ENCODE peak calls at places on chromosomes 5 and 9, in nine cellular contexts. D is HepG2, H is keratinocyte, K is H9, E is PC-3, O is PC-9, A is GM23338, Y is fibroblast of lung, B is SK-N-SH. I is an unnamed sample. For H3K79me2, the result is how much of the 10 kb centered on the place peaks cover.

GRCh38 chr5:149785341-149785740 is 55.2 kb downstream of the PPARGC1B start:
- DNase-seq in Y (no peak), K (no peak), A (no peak), H (no peak), E (no peak), O (no peak), D (no peak), B (no peak), I (no peak)

GRCh38 chr5:124872615-124873014 is 126.2 kb upstream of the ZNF608 start:
- DNase-seq in B (no peak), A (no peak), E (no peak), D (no peak), K (no peak), H (no peak), Y (no peak), O (no peak), I (no peak)

GRCh38 chr5:58156977-58157701 is 302.7 kb downstream of the PLK2 start:
- DNase-seq in B (peak), D (no peak), Y (peak), O (no peak), E (no peak), A (peak), K (no peak), H (no peak), I (peak)

GRCh38 chr9:85248514-85249312 is 493.0 kb downstream of the AGTPBP1 start:
- DNase-seq in Y (peak), O (no peak), D (no peak), B (no peak), H (no peak), K (no peak), A (no peak), E (peak), I (no peak)

GRCh38 chr5:5981562-5981961 is 396.8 kb downstream of the MED10 start:
- DNase-seq in K (no peak), A (no peak), H (no peak), D (no peak), B (no peak), Y (no peak), E (no peak), O (no peak), I (no peak)

GRCh38 chr5:29276371-29276770 is 1917.1 kb upstream of the CDH6 start:
- DNase-seq in E (peak), B (no peak), H (no peak), O (no peak), Y (no peak), D (no peak), A (no peak), K (no peak), I (no peak)

GRCh38 chr5:180127682-180128670 is 56.4 kb upstream of the RNF130 start:
- DNase-seq in D (no peak), Y (no peak), H (no peak), E (no peak), A (no peak), O (no peak), B (peak), K (peak), I (no peak)

GRCh38 chr5:78985407-78986223 is 505 bp upstream of the ARSB start:
- DNase-seq in B (peak), O (peak), D (peak), E (peak), K (peak), A (peak), H (no peak), Y (peak), I (peak)

GRCh38 chr5:142017832-142018427 is 5.1 kb upstream of the GNPDA1 start:
- DNase-seq in O (no peak), H (no peak), A (no peak), K (no peak), E (no peak), B (no peak), Y (peak), D (no peak), I (no peak)

GRCh38 chr9:81479573-81479972 is 209.8 kb downstream of the TLE1 start:
- DNase-seq in Y (no peak), O (no peak), E (no peak), K (no peak), D (no peak), B (no peak), H (no peak), A (no peak), I (no peak)

GRCh38 chr5:55913396-55914140 is 62.4 kb downstream of the IL31RA start:
- DNase-seq in H (no peak), Y (no peak), E (no peak), O (no peak), D (no peak), B (no peak), A (no peak), K (no peak), I (no peak)

GRCh38 chr9:133731876-133732321 is 6.3 kb downstream of the SARDH start:
- DNase-seq in A (peak), B (peak), E (peak), D (peak), Y (peak), O (peak), K (peak), H (no peak), I (peak)

DNA sequence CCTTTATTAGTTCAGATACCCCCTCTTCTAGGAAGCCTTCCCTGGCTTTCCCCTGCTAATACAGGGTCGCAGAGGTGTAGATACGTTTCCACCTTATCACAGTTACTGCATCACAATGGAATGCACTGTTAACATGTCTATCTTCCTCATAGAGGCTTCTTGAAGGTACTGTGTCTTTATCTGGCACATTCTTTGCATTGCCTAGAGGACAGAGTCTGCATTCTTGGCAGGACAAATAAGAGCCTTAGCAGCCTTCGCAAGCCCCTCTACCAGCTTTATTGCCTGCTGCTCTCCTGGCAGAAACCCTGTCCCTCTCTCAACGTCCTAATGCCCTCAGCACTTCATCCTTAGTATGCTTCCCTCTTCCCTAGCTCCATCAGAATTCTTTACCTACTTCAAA is 31.6 kb downstream of the SLC1A3 start:
- DNase-seq in O (no peak), D (no peak), A (peak), E (no peak), K (no peak), B (no peak), Y (no peak), H (no peak), I (peak)
- TF ChIP-seq CTCF in O (no peak), D (no peak), A (no peak), E (no peak), K (no peak), B (no peak), Y (no peak), H (no peak), I (no peak)

GRCh38 chr9:723308-723707 is 118.2 kb upstream of the DMRT1 start:
- DNase-seq in O (no peak), B (no peak), D (no peak), H (no peak), Y (no peak), E (no peak), K (no peak), A (no peak), I (no peak)
- H3K79me2 ChIP-seq in O (under half), B (under half), D (half or more), H (half or more), Y (under half), E (under half), K (under half), A (under half), I (under half)

GRCh38 chr9:113796651-113797426 is 79.3 kb upstream of the ZNF618 start:
- DNase-seq in H (no peak), Y (no peak), O (no peak), K (no peak), E (no peak), D (no peak), B (no peak), A (peak), I (no peak)
- TF ChIP-seq CTCF in H (no peak), Y (no peak), O (no peak), K (peak), E (no peak), D (no peak), B (no peak), A (peak), I (no peak)

GRCh38 chr5:137995747-137996123 is 37.1 kb downstream of the FAM13B start:
- DNase-seq in B (no peak), E (no peak), D (no peak), H (no peak), Y (no peak), A (no peak), K (no peak), O (no peak), I (no peak)
- H3K79me2 ChIP-seq in B (half or more), E (under half), D (under half), H (under half), Y (under half), A (half or more), K (under half), O (under half), I (half or more)

GRCh38 chr5:95664204-95664786 is 17.7 kb downstream of the RFESD start:
- DNase-seq in D (peak), B (no peak), Y (peak), K (no peak), E (peak), A (peak), O (peak), H (no peak), I (peak)
- TF ChIP-seq CTCF in D (peak), B (peak), Y (peak), K (peak), E (peak), A (peak), O (peak), H (no peak), I (peak)

GRCh38 chr5:9554122-9554521 is 8.2 kb upstream of the SEMA5A start:
- DNase-seq in D (no peak), K (no peak), Y (no peak), A (no peak), H (no peak), O (no peak), B (no peak), E (no peak), I (no peak)

GRCh38 chr5:9549941-9550340 is 4.1 kb upstream of the SEMA5A start:
- DNase-seq in H (no peak), O (no peak), D (no peak), Y (peak), K (no peak), A (no peak), B (no peak), E (no peak), I (no peak)

GRCh38 chr5:9551567-9551966 is 5.7 kb upstream of the SEMA5A start:
- DNase-seq in A (no peak), Y (no peak), B (no peak), K (no peak), H (no peak), D (no peak), E (no peak), O (no peak), I (no peak)

GRCh38 chr5:9555961-9556360 is 10.1 kb upstream of the SEMA5A start:
- DNase-seq in Y (no peak), H (no peak), B (no peak), K (no peak), O (no peak), D (no peak), E (no peak), A (no peak), I (no peak)

DNA sequence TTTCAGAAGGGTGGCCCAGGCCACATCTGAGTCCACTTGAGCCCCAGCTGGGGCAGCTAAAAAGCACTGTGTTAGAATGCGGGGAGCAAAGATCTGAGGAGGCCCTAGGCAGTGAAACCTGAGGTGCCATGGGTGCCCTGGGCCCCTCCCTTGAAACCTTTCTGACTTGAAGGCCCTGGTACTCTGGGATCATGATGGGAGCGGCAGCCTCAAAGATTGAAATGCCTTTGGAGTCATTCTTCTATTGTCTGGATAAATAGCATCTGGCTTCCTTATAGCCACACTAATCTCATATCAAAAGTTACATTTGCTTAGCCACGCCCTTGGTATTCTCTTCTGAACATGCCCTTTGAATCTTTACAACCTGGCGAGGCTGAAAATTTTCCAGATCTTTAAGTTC is 7.7 kb upstream of the SEMA5A start:
- DNase-seq in D (no peak), K (no peak), A (no peak), H (no peak), E (no peak), O (no peak), B (no peak), Y (no peak), I (no peak)
- H3K79me2 ChIP-seq in D (under half), K (under half), A (under half), H (under half), E (under half), O (under half), B (under half), Y (under half), I (under half)

GRCh38 chr5:177470759-177471536 is 2.5 kb downstream of the DBN1 start:
- DNase-seq in Y (peak), D (peak), K (no peak), O (no peak), H (no peak), E (peak), B (no peak), A (no peak), I (no peak)
- TF ChIP-seq CTCF in Y (no peak), D (no peak), K (no peak), O (no peak), H (no peak), E (no peak), B (no peak), A (no peak), I (no peak)